ENCODE peak calls at places on chromosomes 1 and 21, in eight cellular contexts. J is tibial artery; D is activated CD8-positive, alpha-beta T cell treated with anti-CD3 and anti-CD28 coated beads for 36 hours; A is AG04449; X is dorsolateral prefrontal cortex; K is B cell; P is heart left ventricle; T is H9. N is an unnamed sample.
A peak's percentile ranks its signal among the peaks of the same experiment; 100 is the strongest.

GRCh38 chr1:22641906-22642636 is 1.4 kb upstream of the C1QC start:
- DNase-seq in J (peak; percentile 87), D (peak; percentile 73), A (no peak), X (peak; percentile 87), K (peak; percentile 76), P (peak; percentile 89), T (peak; percentile 81), N (peak; percentile 79)

GRCh38 chr1:6365047-6365446 is 28.5 kb downstream of the ACOT7 start:
- DNase-seq in J (no peak), D (peak; percentile 72), A (no peak), X (no peak), K (no peak), P (no peak), T (no peak), N (no peak)

GRCh38 chr1:173002891-173003582 is 47.7 kb downstream of the TNFSF18 start:
- DNase-seq in J (no peak), D (no peak), A (peak; percentile 40), X (no peak), K (no peak), P (no peak), T (no peak), N (no peak)

GRCh38 chr1:178282949-178283367 is 189.1 kb downstream of the RASAL2 start:
- DNase-seq in J (no peak), D (no peak), A (peak; percentile 24), X (no peak), K (no peak), P (no peak), T (no peak), N (no peak)

GRCh38 chr1:229199892-229200291 is 71.0 kb upstream of the RAB4A start:
- DNase-seq in J (no peak), D (no peak), A (no peak), X (no peak), K (peak; percentile 12), P (peak; percentile 34), T (no peak), N (no peak)

GRCh38 chr1:90963651-90964050 is 58.2 kb downstream of the ZNF644 start:
- DNase-seq in J (no peak), D (no peak), A (no peak), X (no peak), K (no peak), P (no peak), T (no peak), N (no peak)

GRCh38 chr1:204266504-204267034 is 52.8 kb upstream of the GOLT1A start:
- DNase-seq in J (no peak), D (no peak), A (no peak), X (peak; percentile 24), K (no peak), P (no peak), T (no peak), N (no peak)

GRCh38 chr1:206578115-206578935 is 33.9 kb downstream of the EIF2D start:
- DNase-seq in J (no peak), D (peak; percentile 63), A (no peak), X (no peak), K (no peak), P (no peak), T (no peak), N (no peak)

GRCh38 chr1:65001238-65001792 is 35.0 kb upstream of the JAK1 start:
- DNase-seq in J (peak; percentile 86), D (peak; percentile 90), A (no peak), X (no peak), K (peak; percentile 80), P (peak; percentile 87), T (peak; percentile 67), N (no peak)

GRCh38 chr1:189149547-189150375 is 1327.9 kb downstream of the BRINP3 start:
- DNase-seq in J (no peak), D (no peak), A (no peak), X (no peak), K (no peak), P (no peak), T (peak; percentile 74), N (no peak)

GRCh38 chr1:83849191-83850061 is 149.5 kb downstream of the TTLL7 start:
- DNase-seq in J (no peak), D (no peak), A (no peak), X (no peak), K (no peak), P (no peak), T (no peak), N (no peak)

GRCh38 chr1:31753623-31754349 is 10.4 kb downstream of the ADGRB2 start:
- DNase-seq in J (peak; percentile 83), D (no peak), A (no peak), X (peak; percentile 93), K (no peak), P (peak; percentile 84), T (no peak), N (no peak)

GRCh38 chr1:92989253-92989652 is 28.0 kb upstream of the DIPK1A start:
- DNase-seq in J (no peak), D (no peak), A (no peak), X (no peak), K (no peak), P (no peak), T (no peak), N (no peak)

GRCh38 chr1:218537131-218537904 is 192.2 kb downstream of the TGFB2 start:
- DNase-seq in J (no peak), D (no peak), A (peak; percentile 49), X (no peak), K (no peak), P (no peak), T (no peak), N (no peak)

GRCh38 chr1:162235261-162235780 is 141.3 kb downstream of the SPATA46 start:
- DNase-seq in J (no peak), D (no peak), A (no peak), X (no peak), K (no peak), P (no peak), T (no peak), N (no peak)

GRCh38 chr1:33394716-33395115 is 36.2 kb downstream of the PHC2 start:
- DNase-seq in J (no peak), D (no peak), A (no peak), X (no peak), K (no peak), P (no peak), T (no peak), N (no peak)

GRCh38 chr1:224615861-224616760 is at the start of gene CNIH3:
- DNase-seq in J (no peak), D (peak; percentile 64), A (no peak), X (peak; percentile 60), K (no peak), P (no peak), T (peak; percentile 90), N (peak; percentile 56)

GRCh38 chr1:17569200-17570139 is 30.0 kb downstream of the ARHGEF10L start:
- DNase-seq in J (peak; percentile 99), D (no peak), A (peak; percentile 71), X (peak; percentile 54), K (no peak), P (peak; percentile 90), T (no peak), N (no peak)

GRCh38 chr1:150168960-150169565 is 19.3 kb downstream of the PLEKHO1 start:
- DNase-seq in J (peak; percentile 79), D (peak; percentile 82), A (no peak), X (no peak), K (peak; percentile 64), P (peak; percentile 72), T (peak; percentile 73), N (peak; percentile 67)

GRCh38 chr21:23452384-23453083 is 2154.7 kb downstream of the MRPL39 start:
- DNase-seq in J (no peak), D (peak; percentile 21), A (no peak), X (no peak), K (peak; percentile 14), P (no peak), T (peak; percentile 81), N (peak; percentile 19)

DNA sequence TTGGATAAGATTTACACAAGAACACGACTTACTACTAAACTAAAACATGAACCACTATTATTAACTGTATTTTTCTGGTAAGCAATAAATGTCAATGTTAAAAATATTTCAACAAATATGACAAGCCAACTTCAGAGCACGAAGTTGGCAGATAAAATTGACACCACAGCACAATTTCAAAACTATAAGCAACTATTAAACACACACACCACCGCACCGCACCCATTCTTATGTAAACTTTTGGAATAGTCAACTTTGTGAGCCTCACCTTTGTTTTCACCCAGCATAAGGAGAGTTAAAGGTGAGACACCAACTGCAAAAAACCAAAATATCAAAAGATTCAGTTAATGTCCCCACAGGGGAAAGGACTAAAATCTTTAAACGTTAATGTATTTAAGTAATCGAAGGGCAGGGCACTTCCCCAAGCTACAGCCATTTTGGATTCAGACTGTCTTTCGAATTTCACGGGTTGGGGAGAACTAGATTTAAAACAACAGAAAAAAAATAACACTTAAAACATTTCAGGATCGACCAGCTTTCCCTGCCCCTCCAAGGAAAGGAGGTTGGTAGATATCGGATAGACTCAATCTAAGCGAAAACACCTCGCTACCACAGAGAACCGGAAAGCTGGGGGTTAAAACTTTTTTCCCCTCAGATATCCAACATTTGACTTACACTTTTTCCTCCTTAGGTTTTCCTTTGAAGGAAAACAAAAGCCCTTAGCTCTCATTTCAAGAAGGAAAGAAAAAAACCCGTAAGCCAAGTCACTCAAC is 839 bp downstream of the GPBP1L1 start:
- DNase-seq in J (no peak), D (no peak), A (no peak), X (no peak), K (peak; percentile 31), P (no peak), T (no peak), N (no peak)
- TF ChIP-seq CTCF in J (no peak), D (no peak), A (no peak), X (no peak), K (no peak), P (no peak), T (no peak), N (no peak)

DNA sequence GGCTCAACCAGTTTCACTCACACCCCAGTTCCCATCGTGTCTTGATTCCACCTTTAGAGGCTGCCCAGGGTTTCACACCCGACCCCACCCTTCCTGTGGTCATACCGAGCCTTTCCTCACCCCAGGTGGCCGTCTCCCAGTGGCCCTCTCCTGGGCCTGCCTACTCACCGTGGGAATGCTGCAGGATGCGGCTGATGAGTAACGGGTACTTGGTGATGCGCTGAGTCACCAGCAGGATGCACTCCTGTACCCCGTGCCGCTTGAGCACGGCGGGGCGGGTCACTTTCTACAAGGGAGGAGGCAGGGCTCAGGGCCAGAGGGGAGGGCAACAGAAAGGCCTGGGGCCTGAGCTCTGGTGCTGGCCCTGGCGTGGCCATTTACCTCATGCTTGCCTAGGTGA is 16.4 kb downstream of the ARHGEF2 start:
- DNase-seq in J (peak; percentile 97), D (no peak), A (peak; percentile 74), X (peak; percentile 68), K (no peak), P (peak; percentile 69), T (peak; percentile 48), N (no peak)
- TF ChIP-seq CTCF in J (peak; percentile 49), D (no peak), A (peak; percentile 71), X (peak; percentile 31), K (no peak), P (peak; percentile 20), T (peak; percentile 26), N (no peak)

GRCh38 chr1:197692965-197693364 is 82.3 kb downstream of the DENND1B start:
- DNase-seq in J (no peak), D (no peak), A (no peak), X (no peak), K (peak; percentile 3), P (no peak), T (no peak), N (no peak)
- TF ChIP-seq CTCF in J (no peak), D (no peak), A (peak; percentile 23), X (no peak), K (no peak), P (no peak), T (no peak), N (peak; percentile 6)

DNA sequence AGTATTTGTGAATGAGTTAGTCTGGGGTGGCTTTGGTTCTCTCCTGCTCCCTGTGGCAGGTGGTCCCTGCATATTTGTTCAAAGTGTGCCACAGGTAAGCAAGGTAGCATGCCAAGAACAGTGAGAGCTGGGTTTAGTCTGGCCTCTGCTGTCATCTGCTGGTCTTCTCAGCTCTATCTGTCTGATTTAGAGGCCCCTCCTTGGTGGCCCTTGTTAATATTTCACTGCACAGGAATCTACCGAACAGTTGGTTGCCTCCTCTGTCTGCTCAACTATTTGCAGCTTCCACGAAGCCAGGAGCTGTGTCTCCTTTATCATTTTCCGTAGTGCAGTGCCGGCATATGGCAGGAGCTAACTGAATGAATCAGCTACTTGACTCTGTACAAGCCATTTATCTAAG is 9.7 kb downstream of the DNM3 start:
- DNase-seq in J (no peak), D (no peak), A (no peak), X (no peak), K (no peak), P (no peak), T (no peak), N (no peak)
- TF ChIP-seq CTCF in J (no peak), D (no peak), A (no peak), X (no peak), K (no peak), P (no peak), T (no peak), N (no peak)